ENCODE peak calls at places on chromosome 2, in four cellular contexts. R is PC-3, L is Peyer's patch, T is left ventricle myocardium inferior. U is an unnamed sample.

GRCh38 chr2:190927257-190927656 is 46.6 kb downstream of the GLS start:
- DNase-seq in R (no peak), L (no peak), T (no peak), U (no peak)

GRCh38 chr2:28435796-28436425 is 43.3 kb downstream of the FOSL2 start:
- DNase-seq in R (peak; percentile 38), L (no peak), T (no peak), U (no peak)

GRCh38 chr2:128510701-128511100 is 192.0 kb upstream of the HS6ST1 start:
- DNase-seq in R (no peak), L (no peak), T (no peak), U (no peak)

GRCh38 chr2:28475088-28475580 is 20.7 kb upstream of the PLB1 start:
- DNase-seq in R (no peak), L (peak; percentile 15), T (no peak), U (no peak)

GRCh38 chr2:216170362-216170761 is 61.2 kb downstream of the XRCC5 start:
- DNase-seq in R (no peak), L (no peak), T (no peak), U (no peak)

GRCh38 chr2:101931402-101931801 is 60.4 kb upstream of the IL1R2 start:
- DNase-seq in R (no peak), L (no peak), T (no peak), U (no peak)

GRCh38 chr2:134375935-134376334 is 122.1 kb downstream of the MGAT5 start:
- DNase-seq in R (peak; percentile 47), L (no peak), T (no peak), U (no peak)

GRCh38 chr2:196486145-196486544 is 153.4 kb upstream of the CCDC150 start:
- DNase-seq in R (no peak), L (no peak), T (no peak), U (no peak)

GRCh38 chr2:186595219-186595618 is 5.4 kb downstream of the ITGAV start:
- DNase-seq in R (peak; percentile 23), L (no peak), T (no peak), U (no peak)

GRCh38 chr2:201257381-201257940 is 2.9 kb upstream of the CASP8 start:
- DNase-seq in R (no peak), L (peak; percentile 76), T (peak; percentile 27), U (no peak)

GRCh38 chr2:129885735-129886134 is 93.7 kb upstream of the RAB6C start:
- DNase-seq in R (no peak), L (no peak), T (no peak), U (no peak)

GRCh38 chr2:122804494-122804893 is 1049.0 kb downstream of the TSN start:
- DNase-seq in R (peak; percentile 55), L (no peak), T (no peak), U (no peak)

GRCh38 chr2:233485726-233486125 is 80.9 kb downstream of the USP40 start:
- DNase-seq in R (no peak), L (no peak), T (no peak), U (no peak)

GRCh38 chr2:88955607-88956006 is 264.1 kb downstream of the RPIA start:
- DNase-seq in R (no peak), L (no peak), T (no peak), U (no peak)

GRCh38 chr2:110678457-110679336 is 834 bp upstream of the BUB1 start:
- DNase-seq in R (peak; percentile 15), L (peak; percentile 56), T (no peak), U (no peak)

GRCh38 chr2:9773905-9774239 is 69.4 kb upstream of the TAF1B start:
- DNase-seq in R (no peak), L (no peak), T (no peak), U (no peak)

GRCh38 chr2:9772035-9772998 is 71.0 kb upstream of the TAF1B start:
- DNase-seq in R (no peak), L (no peak), T (no peak), U (no peak)

GRCh38 chr2:9774266-9774665 is 69.0 kb upstream of the TAF1B start:
- DNase-seq in R (no peak), L (no peak), T (peak; percentile 68), U (no peak)

GRCh38 chr2:9771481-9772017 is 71.7 kb upstream of the TAF1B start:
- DNase-seq in R (peak; percentile 20), L (no peak), T (no peak), U (no peak)

GRCh38 chr2:9772999-9773904 is 70.0 kb upstream of the TAF1B start:
- DNase-seq in R (no peak), L (no peak), T (no peak), U (no peak)
- H3K4me1 ChIP-seq in R (no peaks in the 10 kb centered on the region), L (no peaks in the 10 kb centered on the region), T (peaks cover 48% of the 10 kb centered on the region), U (peaks cover 36% of the 10 kb centered on the region)

GRCh38 chr2:217951521-217952247 is 51.1 kb downstream of the TNS1 start:
- DNase-seq in R (no peak), L (peak; percentile 38), T (no peak), U (no peak)

GRCh38 chr2:217948897-217949296 is 53.9 kb downstream of the TNS1 start:
- DNase-seq in R (no peak), L (no peak), T (no peak), U (no peak)

GRCh38 chr2:217949448-217949847 is 53.3 kb downstream of the TNS1 start:
- DNase-seq in R (no peak), L (no peak), T (no peak), U (no peak)

GRCh38 chr2:217951091-217951490 is 51.7 kb downstream of the TNS1 start:
- DNase-seq in R (no peak), L (no peak), T (no peak), U (no peak)

GRCh38 chr2:217950401-217950871 is 52.4 kb downstream of the TNS1 start:
- DNase-seq in R (no peak), L (peak; percentile 46), T (no peak), U (no peak)
- H3K4me1 ChIP-seq in R (no peaks in the 10 kb centered on the region), L (no peaks in the 10 kb centered on the region), T (peaks cover 90% of the 10 kb centered on the region), U (peaks cover 22% of the 10 kb centered on the region)

GRCh38 chr2:234565842-234566619 is 69.2 kb upstream of the ARL4C start:
- DNase-seq in R (no peak), L (no peak), T (no peak), U (no peak)

GRCh38 chr2:234565201-234565600 is 68.3 kb upstream of the ARL4C start:
- DNase-seq in R (no peak), L (no peak), T (no peak), U (no peak)

GRCh38 chr2:234566622-234567021 is 69.7 kb upstream of the ARL4C start:
- DNase-seq in R (no peak), L (no peak), T (no peak), U (no peak)

GRCh38 chr2:234559609-234560008 is 62.7 kb upstream of the ARL4C start:
- DNase-seq in R (peak; percentile 71), L (no peak), T (no peak), U (no peak)

GRCh38 chr2:234564719-234565118 is 67.8 kb upstream of the ARL4C start:
- DNase-seq in R (peak; percentile 16), L (no peak), T (no peak), U (no peak)
- H3K4me1 ChIP-seq in R (peaks cover 4% of the 10 kb centered on the region), L (no peaks in the 10 kb centered on the region), T (no peaks in the 10 kb centered on the region), U (peaks cover 2% of the 10 kb centered on the region)

DNA sequence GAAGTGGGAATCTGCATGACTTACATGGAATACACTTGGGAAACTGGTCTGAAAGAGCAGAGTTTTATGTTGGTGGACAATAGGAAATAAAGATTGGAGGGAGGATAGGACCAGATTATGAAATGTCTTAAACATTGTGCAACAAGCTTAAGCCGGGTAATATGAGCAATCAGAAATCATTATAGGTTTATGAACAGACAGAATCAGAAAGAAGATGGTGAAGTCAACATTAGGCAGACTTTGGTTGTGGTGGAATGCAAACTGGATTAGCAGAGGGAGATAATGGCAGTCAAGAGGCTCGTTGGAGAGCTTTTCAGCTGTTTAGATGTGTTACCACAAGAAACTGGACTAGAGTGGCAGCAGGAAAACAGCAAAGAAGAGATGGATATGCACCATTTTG is 43.5 kb downstream of the CRIM1 start:
- DNase-seq in R (no peak), L (no peak), T (no peak), U (no peak)
- H3K4me1 ChIP-seq in R (peaks cover 58% of the 10 kb centered on the region), L (no peaks in the 10 kb centered on the region), T (peaks cover 38% of the 10 kb centered on the region), U (no peaks in the 10 kb centered on the region)

DNA sequence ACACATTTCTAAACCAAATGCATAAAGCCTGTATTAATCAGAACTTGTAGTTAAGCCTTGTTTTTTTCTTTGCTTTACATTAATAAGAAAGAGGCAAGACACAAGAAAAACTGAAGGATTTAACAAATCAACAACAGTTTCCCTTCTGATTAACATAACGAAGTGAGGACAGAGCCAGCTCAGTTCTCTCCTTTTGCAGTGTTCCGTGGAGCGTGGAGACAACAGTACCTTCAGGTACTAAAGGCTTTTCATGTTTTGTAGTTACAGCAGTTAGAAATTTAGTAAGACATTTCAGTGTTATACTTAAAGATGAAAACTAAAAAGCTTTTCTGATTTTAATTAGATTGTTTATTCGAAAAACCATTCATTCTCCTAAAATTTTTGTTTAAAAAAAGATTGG is 115.2 kb downstream of the FMNL2 start:
- DNase-seq in R (no peak), L (no peak), T (no peak), U (no peak)
- H3K4me1 ChIP-seq in R (peaks cover 21% of the 10 kb centered on the region), L (no peaks in the 10 kb centered on the region), T (peaks cover 35% of the 10 kb centered on the region), U (no peaks in the 10 kb centered on the region)

GRCh38 chr2:238138331-238139102 is at the start of gene KLHL30:
- DNase-seq in R (no peak), L (no peak), T (peak; percentile 72), U (no peak)
- H3K4me1 ChIP-seq in R (peaks cover 24% of the 10 kb centered on the region), L (peaks cover 8% of the 10 kb centered on the region), T (peaks cover 70% of the 10 kb centered on the region), U (peaks cover 24% of the 10 kb centered on the region)

DNA sequence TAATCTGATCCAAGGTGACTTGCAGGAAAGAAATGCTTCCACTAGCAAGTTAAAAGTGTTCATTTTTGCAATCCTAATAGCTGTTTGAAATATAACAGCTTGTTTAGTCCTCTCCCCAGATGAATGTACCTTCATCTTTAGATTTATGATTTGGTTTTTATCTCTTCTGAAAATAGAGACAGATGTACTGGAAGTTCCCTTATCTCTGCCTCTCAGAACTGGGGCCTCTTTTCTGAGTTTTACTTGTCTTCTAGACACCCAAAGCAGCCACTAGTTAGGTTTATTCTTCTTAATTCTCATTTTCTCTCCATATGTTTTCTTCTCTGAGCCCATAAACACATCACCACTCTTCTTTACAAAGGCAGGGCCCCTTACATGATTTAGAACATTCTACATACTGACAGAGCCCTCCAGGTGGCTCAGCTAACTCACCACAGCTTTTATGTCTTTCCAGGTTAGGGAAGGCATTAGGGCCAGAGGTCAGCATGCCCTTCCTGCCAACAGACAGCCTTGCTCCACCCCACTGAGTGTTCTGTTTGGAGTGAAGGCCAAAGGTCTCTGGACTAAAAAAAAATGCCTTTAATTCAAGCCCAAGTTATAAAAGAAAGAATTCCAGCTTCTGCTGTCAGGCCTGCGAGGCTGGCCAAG is 74.8 kb upstream of the MAP4K3 start:
- DNase-seq in R (no peak), L (peak; percentile 58), T (no peak), U (no peak)
- H3K4me1 ChIP-seq in R (peaks cover 45% of the 10 kb centered on the region), L (no peaks in the 10 kb centered on the region), T (peaks cover 91% of the 10 kb centered on the region), U (no peaks in the 10 kb centered on the region)

DNA sequence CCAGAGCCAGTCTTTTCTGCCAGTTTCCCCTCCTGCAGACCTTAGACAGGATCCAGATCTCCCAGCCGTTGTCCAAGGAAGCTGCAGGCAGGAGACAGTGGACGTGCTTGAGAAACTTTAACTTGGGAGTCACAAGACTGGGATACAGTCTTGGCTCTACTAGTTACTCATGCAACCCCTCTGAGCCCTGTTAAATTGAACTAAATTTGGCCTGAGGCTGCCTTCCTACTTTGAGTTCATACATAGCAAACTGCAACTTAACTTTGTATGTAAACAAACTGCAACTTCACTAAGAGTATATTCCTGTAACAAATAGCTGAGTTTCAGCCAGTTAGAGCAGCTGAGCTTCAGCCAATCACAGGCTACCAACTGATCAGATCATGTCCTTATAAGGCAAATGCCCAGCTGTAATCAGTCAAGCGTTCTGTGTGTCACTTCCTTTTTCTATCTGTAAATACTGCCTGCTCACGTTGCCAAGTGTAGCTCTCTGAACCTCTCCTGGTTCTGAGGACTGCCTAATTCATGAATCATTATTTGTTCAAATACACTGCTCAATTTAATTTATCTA is 140.9 kb downstream of the CAPN13 start:
- DNase-seq in R (peak; percentile 98), L (no peak), T (no peak), U (no peak)
- H3K4me1 ChIP-seq in R (peaks cover 49% of the 10 kb centered on the region), L (no peaks in the 10 kb centered on the region), T (peaks cover 17% of the 10 kb centered on the region), U (peaks cover 4% of the 10 kb centered on the region)

U was measured in NT2/D1.